ENCODE peak calls at places on chromosome 9, in nine cellular contexts. One of them, this sample, is unnamed.

GRCh38 chr9:4550777-4551476 is 60.7 kb downstream of the SLC1A1 start:
- DNase-seq in H1: no peak
- DNase-seq in neural progenitor cell: no peak
- DNase-seq in GM12864: no peak
- DNase-seq in mucosa of descending colon: no peak
- DNase-seq in H54: no peak
- DNase-seq in fibroblast of mammary gland: peak; percentile 40
- DNase-seq in mammary epithelial cell: no peak
- DNase-seq in AG04449: no peak
- DNase-seq in this sample: no peak

GRCh38 chr9:136133959-136134484 is 15.3 kb upstream of the TMEM250 start:
- DNase-seq in neural progenitor cell: no peak
- DNase-seq in H1: no peak
- DNase-seq in fibroblast of mammary gland: no peak
- DNase-seq in H54: no peak
- DNase-seq in mammary epithelial cell: no peak
- DNase-seq in mucosa of descending colon: no peak
- DNase-seq in GM12864: no peak
- DNase-seq in AG04449: no peak
- DNase-seq in this sample: no peak

GRCh38 chr9:82489579-82489915 is 501.0 kb downstream of the SPATA31D1 start:
- DNase-seq in H1: no peak
- DNase-seq in mammary epithelial cell: peak; percentile 44
- DNase-seq in AG04449: no peak
- DNase-seq in neural progenitor cell: no peak
- DNase-seq in H54: no peak
- DNase-seq in GM12864: no peak
- DNase-seq in mucosa of descending colon: no peak
- DNase-seq in fibroblast of mammary gland: peak; percentile 56
- DNase-seq in this sample: no peak

GRCh38 chr9:95249986-95250385 is 67.5 kb downstream of the FANCC start:
- DNase-seq in neural progenitor cell: peak; percentile 42
- DNase-seq in mammary epithelial cell: peak; percentile 48
- DNase-seq in GM12864: no peak
- DNase-seq in H54: no peak
- DNase-seq in fibroblast of mammary gland: no peak
- DNase-seq in H1: no peak
- DNase-seq in mucosa of descending colon: no peak
- DNase-seq in AG04449: no peak
- DNase-seq in this sample: peak; percentile 37

GRCh38 chr9:127904518-127904887 is 5.1 kb upstream of the ST6GALNAC6 start:
- DNase-seq in neural progenitor cell: no peak
- DNase-seq in GM12864: no peak
- DNase-seq in AG04449: no peak
- DNase-seq in H54: no peak
- DNase-seq in H1: peak; percentile 56
- DNase-seq in mammary epithelial cell: no peak
- DNase-seq in mucosa of descending colon: no peak
- DNase-seq in fibroblast of mammary gland: no peak
- DNase-seq in this sample: peak; percentile 42

GRCh38 chr9:27549196-27549737 is 19.7 kb upstream of the MOB3B start:
- DNase-seq in neural progenitor cell: no peak
- DNase-seq in H1: no peak
- DNase-seq in mucosa of descending colon: no peak
- DNase-seq in mammary epithelial cell: no peak
- DNase-seq in GM12864: no peak
- DNase-seq in fibroblast of mammary gland: peak; percentile 76
- DNase-seq in H54: no peak
- DNase-seq in AG04449: no peak
- DNase-seq in this sample: no peak

GRCh38 chr9:13865869-13866268 is 448.1 kb downstream of the NFIB start:
- DNase-seq in H1: no peak
- DNase-seq in mammary epithelial cell: peak; percentile 26
- DNase-seq in AG04449: no peak
- DNase-seq in fibroblast of mammary gland: peak; percentile 28
- DNase-seq in mucosa of descending colon: no peak
- DNase-seq in H54: no peak
- DNase-seq in neural progenitor cell: no peak
- DNase-seq in GM12864: no peak
- DNase-seq in this sample: no peak

GRCh38 chr9:113844466-113844865 is 31.6 kb upstream of the ZNF618 start:
- DNase-seq in GM12864: no peak
- DNase-seq in AG04449: no peak
- DNase-seq in H1: no peak
- DNase-seq in neural progenitor cell: no peak
- DNase-seq in mammary epithelial cell: no peak
- DNase-seq in H54: no peak
- DNase-seq in mucosa of descending colon: no peak
- DNase-seq in fibroblast of mammary gland: no peak
- DNase-seq in this sample: no peak

GRCh38 chr9:6978591-6978990 is 220.8 kb downstream of the KDM4C start:
- DNase-seq in mammary epithelial cell: no peak
- DNase-seq in GM12864: no peak
- DNase-seq in fibroblast of mammary gland: no peak
- DNase-seq in H54: no peak
- DNase-seq in mucosa of descending colon: no peak
- DNase-seq in AG04449: no peak
- DNase-seq in neural progenitor cell: no peak
- DNase-seq in H1: no peak
- DNase-seq in this sample: no peak

GRCh38 chr9:128568470-128569083 is 16.2 kb downstream of the SPTAN1 start:
- DNase-seq in H54: no peak
- DNase-seq in mucosa of descending colon: no peak
- DNase-seq in mammary epithelial cell: peak; percentile 25
- DNase-seq in neural progenitor cell: no peak
- DNase-seq in fibroblast of mammary gland: peak; percentile 46
- DNase-seq in GM12864: no peak
- DNase-seq in H1: no peak
- DNase-seq in AG04449: no peak
- DNase-seq in this sample: no peak

GRCh38 chr9:14573319-14573718 is 119.9 kb downstream of the ZDHHC21 start:
- DNase-seq in H54: no peak
- DNase-seq in GM12864: no peak
- DNase-seq in AG04449: no peak
- DNase-seq in neural progenitor cell: no peak
- DNase-seq in H1: no peak
- DNase-seq in fibroblast of mammary gland: no peak
- DNase-seq in mammary epithelial cell: no peak
- DNase-seq in mucosa of descending colon: no peak
- DNase-seq in this sample: no peak

GRCh38 chr9:98775831-98776441 is 20.4 kb downstream of the ANKS6 start:
- DNase-seq in H54: peak; percentile 65
- DNase-seq in H1: peak; percentile 67
- DNase-seq in neural progenitor cell: peak; percentile 89
- DNase-seq in AG04449: peak; percentile 24
- DNase-seq in mucosa of descending colon: no peak
- DNase-seq in GM12864: peak; percentile 34
- DNase-seq in mammary epithelial cell: peak; percentile 20
- DNase-seq in fibroblast of mammary gland: peak; percentile 76
- DNase-seq in this sample: peak; percentile 74

GRCh38 chr9:38066167-38066906 is 2.7 kb downstream of the SHB start:
- DNase-seq in fibroblast of mammary gland: no peak
- DNase-seq in mammary epithelial cell: peak; percentile 52
- DNase-seq in AG04449: no peak
- DNase-seq in neural progenitor cell: peak; percentile 48
- DNase-seq in mucosa of descending colon: no peak
- DNase-seq in H54: no peak
- DNase-seq in H1: peak; percentile 51
- DNase-seq in GM12864: no peak
- DNase-seq in this sample: no peak

GRCh38 chr9:32413424-32413823 is 29.0 kb downstream of the ACO1 start:
- DNase-seq in fibroblast of mammary gland: peak; percentile 67
- DNase-seq in mucosa of descending colon: no peak
- DNase-seq in H1: no peak
- DNase-seq in neural progenitor cell: no peak
- DNase-seq in GM12864: no peak
- DNase-seq in AG04449: no peak
- DNase-seq in mammary epithelial cell: no peak
- DNase-seq in H54: no peak
- DNase-seq in this sample: no peak

GRCh38 chr9:98906273-98907040 is 37.2 kb upstream of the COL15A1 start:
- DNase-seq in neural progenitor cell: no peak
- DNase-seq in GM12864: no peak
- DNase-seq in AG04449: no peak
- DNase-seq in fibroblast of mammary gland: peak; percentile 50
- DNase-seq in H54: no peak
- DNase-seq in mucosa of descending colon: no peak
- DNase-seq in mammary epithelial cell: no peak
- DNase-seq in H1: peak; percentile 29
- DNase-seq in this sample: no peak

GRCh38 chr9:118929317-118929716 is 439.9 kb downstream of the BRINP1 start:
- DNase-seq in mammary epithelial cell: peak; percentile 55
- DNase-seq in mucosa of descending colon: no peak
- DNase-seq in neural progenitor cell: no peak
- DNase-seq in H54: peak; percentile 41
- DNase-seq in AG04449: peak; percentile 29
- DNase-seq in fibroblast of mammary gland: peak; percentile 85
- DNase-seq in H1: no peak
- DNase-seq in GM12864: no peak
- DNase-seq in this sample: no peak

GRCh38 chr9:131393622-131394463 is at the start of gene PRRC2B:
- DNase-seq in mucosa of descending colon: peak; percentile 90
- DNase-seq in mammary epithelial cell: peak; percentile 71
- DNase-seq in H54: no peak
- DNase-seq in neural progenitor cell: peak; percentile 97
- DNase-seq in fibroblast of mammary gland: peak; percentile 61
- DNase-seq in GM12864: no peak
- DNase-seq in AG04449: no peak
- DNase-seq in H1: peak; percentile 87
- DNase-seq in this sample: peak; percentile 95

GRCh38 chr9:98455957-98456621 is 200.6 kb upstream of the TBC1D2 start:
- DNase-seq in GM12864: no peak
- DNase-seq in mammary epithelial cell: peak; percentile 80
- DNase-seq in AG04449: no peak
- DNase-seq in neural progenitor cell: no peak
- DNase-seq in mucosa of descending colon: no peak
- DNase-seq in H54: no peak
- DNase-seq in fibroblast of mammary gland: peak; percentile 71
- DNase-seq in H1: no peak
- DNase-seq in this sample: no peak

GRCh38 chr9:97500263-97500662 is 1.2 kb upstream of the TMOD1 start:
- DNase-seq in GM12864: no peak
- DNase-seq in neural progenitor cell: no peak
- DNase-seq in fibroblast of mammary gland: no peak
- DNase-seq in mucosa of descending colon: no peak
- DNase-seq in H1: peak; percentile 22
- DNase-seq in H54: no peak
- DNase-seq in AG04449: no peak
- DNase-seq in mammary epithelial cell: no peak
- DNase-seq in this sample: no peak

GRCh38 chr9:124291801-124292396 is 34.1 kb downstream of the NEK6 start:
- DNase-seq in mucosa of descending colon: no peak
- DNase-seq in H54: no peak
- DNase-seq in H1: no peak
- DNase-seq in neural progenitor cell: no peak
- DNase-seq in fibroblast of mammary gland: no peak
- DNase-seq in GM12864: no peak
- DNase-seq in mammary epithelial cell: no peak
- DNase-seq in AG04449: no peak
- DNase-seq in this sample: no peak

GRCh38 chr9:135951889-135952663 is 9.1 kb downstream of the UBAC1 start:
- DNase-seq in GM12864: no peak
- DNase-seq in H54: peak; percentile 97
- DNase-seq in neural progenitor cell: peak; percentile 53
- DNase-seq in AG04449: no peak
- DNase-seq in mucosa of descending colon: no peak
- DNase-seq in H1: no peak
- DNase-seq in mammary epithelial cell: peak; percentile 96
- DNase-seq in fibroblast of mammary gland: peak; percentile 62
- DNase-seq in this sample: no peak

GRCh38 chr9:121876212-121876611 is 216.9 kb downstream of the TTLL11 start:
- DNase-seq in GM12864: no peak
- DNase-seq in mammary epithelial cell: no peak
- DNase-seq in mucosa of descending colon: no peak
- DNase-seq in neural progenitor cell: no peak
- DNase-seq in H54: no peak
- DNase-seq in fibroblast of mammary gland: no peak
- DNase-seq in H1: no peak
- DNase-seq in AG04449: no peak
- DNase-seq in this sample: no peak

GRCh38 chr9:122228191-122228905 is 409 bp downstream of the LHX6 start:
- DNase-seq in fibroblast of mammary gland: no peak
- DNase-seq in H54: peak; percentile 42
- DNase-seq in AG04449: no peak
- DNase-seq in H1: peak; percentile 70
- DNase-seq in GM12864: no peak
- DNase-seq in mucosa of descending colon: no peak
- DNase-seq in mammary epithelial cell: no peak
- DNase-seq in neural progenitor cell: peak; percentile 68
- DNase-seq in this sample: peak; percentile 56

GRCh38 chr9:75448281-75448680 is 360.0 kb downstream of the OSTF1 start:
- DNase-seq in AG04449: no peak
- DNase-seq in mammary epithelial cell: no peak
- DNase-seq in GM12864: no peak
- DNase-seq in H1: no peak
- DNase-seq in H54: no peak
- DNase-seq in mucosa of descending colon: no peak
- DNase-seq in neural progenitor cell: no peak
- DNase-seq in fibroblast of mammary gland: no peak
- DNase-seq in this sample: no peak

GRCh38 chr9:27340876-27341540 is 44.1 kb upstream of the EQTN start:
- DNase-seq in neural progenitor cell: peak; percentile 87
- DNase-seq in mammary epithelial cell: peak; percentile 26
- DNase-seq in H1: no peak
- DNase-seq in mucosa of descending colon: no peak
- DNase-seq in AG04449: no peak
- DNase-seq in GM12864: no peak
- DNase-seq in H54: no peak
- DNase-seq in fibroblast of mammary gland: no peak
- DNase-seq in this sample: no peak

GRCh38 chr9:109143881-109144562 is 23.0 kb downstream of the FRRS1L start:
- DNase-seq in GM12864: no peak
- DNase-seq in H1: no peak
- DNase-seq in fibroblast of mammary gland: peak; percentile 50
- DNase-seq in AG04449: no peak
- DNase-seq in mammary epithelial cell: peak; percentile 48
- DNase-seq in H54: peak; percentile 91
- DNase-seq in neural progenitor cell: peak; percentile 18
- DNase-seq in mucosa of descending colon: no peak
- DNase-seq in this sample: peak; percentile 15

GRCh38 chr9:104961238-104961637 is 33.3 kb upstream of the ABCA1 start:
- DNase-seq in GM12864: peak; percentile 36
- DNase-seq in H1: peak; percentile 54
- DNase-seq in AG04449: no peak
- DNase-seq in mucosa of descending colon: peak; percentile 61
- DNase-seq in neural progenitor cell: no peak
- DNase-seq in H54: peak; percentile 68
- DNase-seq in fibroblast of mammary gland: peak; percentile 83
- DNase-seq in mammary epithelial cell: peak; percentile 71
- DNase-seq in this sample: peak; percentile 56

GRCh38 chr9:33198163-33198562 is 31.0 kb upstream of the B4GALT1 start:
- DNase-seq in H1: no peak
- DNase-seq in mammary epithelial cell: no peak
- DNase-seq in fibroblast of mammary gland: peak; percentile 77
- DNase-seq in neural progenitor cell: no peak
- DNase-seq in AG04449: no peak
- DNase-seq in GM12864: no peak
- DNase-seq in H54: no peak
- DNase-seq in mucosa of descending colon: no peak
- DNase-seq in this sample: no peak

GRCh38 chr9:16030513-16031185 is 477.8 kb downstream of the CCDC171 start:
- DNase-seq in AG04449: peak; percentile 75
- DNase-seq in H54: peak; percentile 59
- DNase-seq in fibroblast of mammary gland: peak; percentile 96
- DNase-seq in neural progenitor cell: no peak
- DNase-seq in H1: no peak
- DNase-seq in mucosa of descending colon: no peak
- DNase-seq in mammary epithelial cell: peak; percentile 91
- DNase-seq in GM12864: peak; percentile 10
- DNase-seq in this sample: no peak

GRCh38 chr9:122168356-122168755 is 8.6 kb downstream of the MORN5 start:
- DNase-seq in mammary epithelial cell: peak; percentile 34
- DNase-seq in AG04449: no peak
- DNase-seq in fibroblast of mammary gland: peak; percentile 6
- DNase-seq in mucosa of descending colon: no peak
- DNase-seq in GM12864: no peak
- DNase-seq in H1: no peak
- DNase-seq in neural progenitor cell: no peak
- DNase-seq in H54: no peak
- DNase-seq in this sample: no peak

GRCh38 chr9:34984049-34984448 is 5.5 kb upstream of the DNAJB5 start:
- DNase-seq in GM12864: no peak
- DNase-seq in mucosa of descending colon: no peak
- DNase-seq in fibroblast of mammary gland: peak; percentile 36
- DNase-seq in mammary epithelial cell: no peak
- DNase-seq in H1: no peak
- DNase-seq in neural progenitor cell: peak; percentile 87
- DNase-seq in H54: no peak
- DNase-seq in AG04449: no peak
- DNase-seq in this sample: peak; percentile 57

This sample was measured in WTC11.